ENCODE peak calls at places on chromosome 10, in five cellular contexts. P is natural killer cell, B is Calu3, E is neural progenitor cell, A is GM13977. V is an unnamed sample.
A peak's percentile ranks its signal among the peaks of the same experiment; 100 is the strongest.

GRCh38 chr10:2972216-2972615 is 95.1 kb upstream of the PFKP start:
- DNase-seq in B (no peak), A (no peak), P (no peak), E (peak; percentile 60), V (no peak)

GRCh38 chr10:110078317-110078716 is 70.5 kb downstream of the ADD3 start:
- DNase-seq in A (no peak), P (no peak), E (no peak), B (no peak), V (no peak)

GRCh38 chr10:35387768-35388167 is 51.5 kb downstream of the CCNY start:
- DNase-seq in A (no peak), E (no peak), B (peak; percentile 44), P (no peak), V (no peak)

GRCh38 chr10:18608581-18608980 is 42.8 kb downstream of the NSUN6 start:
- DNase-seq in P (no peak), A (no peak), B (no peak), E (no peak), V (no peak)

GRCh38 chr10:86520871-86521619 is 547 bp downstream of the WAPL start:
- DNase-seq in A (peak; percentile 67), B (peak; percentile 37), P (peak; percentile 39), E (peak; percentile 71), V (peak; percentile 84)

GRCh38 chr10:91197044-91197651 is 23.3 kb upstream of the PCGF5 start:
- DNase-seq in P (no peak), A (no peak), E (peak; percentile 4), B (no peak), V (no peak)

GRCh38 chr10:22054946-22055345 is 51.4 kb upstream of the DNAJC1 start:
- DNase-seq in E (no peak), A (no peak), B (no peak), P (no peak), V (no peak)

GRCh38 chr10:130138479-130138866 is 2.3 kb downstream of the GLRX3 start:
- DNase-seq in P (no peak), E (no peak), B (peak; percentile 34), A (no peak), V (no peak)

GRCh38 chr10:659710-660141 is 29.7 kb downstream of the DIP2C start:
- DNase-seq in P (no peak), B (no peak), A (no peak), E (no peak), V (peak; percentile 5)

GRCh38 chr10:48634198-48634983 is 29.5 kb upstream of the ARHGAP22 start:
- DNase-seq in B (no peak), A (no peak), E (no peak), P (no peak), V (no peak)

GRCh38 chr10:72846225-72846624 is 47.3 kb upstream of the OIT3 start:
- DNase-seq in A (no peak), B (peak; percentile 66), P (no peak), E (no peak), V (no peak)

GRCh38 chr10:118870467-118871243 is 115.9 kb upstream of the CACUL1 start:
- DNase-seq in P (no peak), B (peak; percentile 33), A (no peak), E (peak; percentile 12), V (peak; percentile 66)

GRCh38 chr10:80596391-80597257 is 58.9 kb downstream of the SH2D4B start:
- DNase-seq in A (no peak), B (peak; percentile 52), E (peak; percentile 57), P (no peak), V (peak; percentile 76)

GRCh38 chr10:69160809-69161225 is 19.2 kb upstream of the SUPV3L1 start:
- DNase-seq in P (no peak), E (no peak), B (no peak), A (no peak), V (no peak)

GRCh38 chr10:13268841-13269240 is 31.0 kb downstream of the PHYH start:
- DNase-seq in A (no peak), P (no peak), B (no peak), E (peak; percentile 62), V (peak; percentile 55)

GRCh38 chr10:127450644-127451043 is 98.5 kb upstream of the NPS start:
- DNase-seq in E (no peak), A (no peak), B (no peak), P (no peak), V (no peak)

GRCh38 chr10:23155166-23155565 is 36.9 kb upstream of the PTF1A start:
- DNase-seq in E (no peak), P (no peak), A (no peak), B (no peak), V (no peak)

GRCh38 chr10:96765406-96766240 is 45.3 kb upstream of the PIK3AP1 start:
- DNase-seq in E (peak; percentile 52), P (peak; percentile 73), B (peak; percentile 75), A (peak; percentile 74), V (peak; percentile 65)

GRCh38 chr10:35409094-35409582 is 72.8 kb downstream of the CCNY start:
- DNase-seq in B (no peak), E (no peak), P (no peak), A (no peak), V (no peak)

GRCh38 chr10:132961-133898 is 2.0 kb upstream of the ZMYND11 start:
- DNase-seq in E (peak; percentile 18), P (no peak), B (no peak), A (no peak), V (no peak)

GRCh38 chr10:103395754-103396066 is 565 bp downstream of the ATP5MK start:
- DNase-seq in E (peak; percentile 44), B (no peak), P (no peak), A (peak; percentile 18), V (peak; percentile 60)

GRCh38 chr10:121531830-121532178 is 66.4 kb downstream of the FGFR2 start:
- DNase-seq in A (no peak), E (no peak), B (no peak), P (no peak), V (no peak)

GRCh38 chr10:121527690-121528089 is 70.6 kb downstream of the FGFR2 start:
- DNase-seq in B (no peak), E (peak; percentile 67), P (no peak), A (no peak), V (peak; percentile 79)

GRCh38 chr10:121531076-121531829 is 67.0 kb downstream of the FGFR2 start:
- DNase-seq in A (no peak), B (peak; percentile 42), E (peak; percentile 42), P (no peak), V (no peak)

GRCh38 chr10:121532465-121532864 is 65.8 kb downstream of the FGFR2 start:
- DNase-seq in E (peak; percentile 23), B (no peak), P (no peak), A (no peak), V (no peak)

GRCh38 chr10:121530481-121531075 is 67.7 kb downstream of the FGFR2 start:
- DNase-seq in P (no peak), A (no peak), B (no peak), E (no peak), V (no peak)
- TF ChIP-seq CTCF in P (no peak), A (no peak), B (no peak), E (no peak), V (no peak)

DNA sequence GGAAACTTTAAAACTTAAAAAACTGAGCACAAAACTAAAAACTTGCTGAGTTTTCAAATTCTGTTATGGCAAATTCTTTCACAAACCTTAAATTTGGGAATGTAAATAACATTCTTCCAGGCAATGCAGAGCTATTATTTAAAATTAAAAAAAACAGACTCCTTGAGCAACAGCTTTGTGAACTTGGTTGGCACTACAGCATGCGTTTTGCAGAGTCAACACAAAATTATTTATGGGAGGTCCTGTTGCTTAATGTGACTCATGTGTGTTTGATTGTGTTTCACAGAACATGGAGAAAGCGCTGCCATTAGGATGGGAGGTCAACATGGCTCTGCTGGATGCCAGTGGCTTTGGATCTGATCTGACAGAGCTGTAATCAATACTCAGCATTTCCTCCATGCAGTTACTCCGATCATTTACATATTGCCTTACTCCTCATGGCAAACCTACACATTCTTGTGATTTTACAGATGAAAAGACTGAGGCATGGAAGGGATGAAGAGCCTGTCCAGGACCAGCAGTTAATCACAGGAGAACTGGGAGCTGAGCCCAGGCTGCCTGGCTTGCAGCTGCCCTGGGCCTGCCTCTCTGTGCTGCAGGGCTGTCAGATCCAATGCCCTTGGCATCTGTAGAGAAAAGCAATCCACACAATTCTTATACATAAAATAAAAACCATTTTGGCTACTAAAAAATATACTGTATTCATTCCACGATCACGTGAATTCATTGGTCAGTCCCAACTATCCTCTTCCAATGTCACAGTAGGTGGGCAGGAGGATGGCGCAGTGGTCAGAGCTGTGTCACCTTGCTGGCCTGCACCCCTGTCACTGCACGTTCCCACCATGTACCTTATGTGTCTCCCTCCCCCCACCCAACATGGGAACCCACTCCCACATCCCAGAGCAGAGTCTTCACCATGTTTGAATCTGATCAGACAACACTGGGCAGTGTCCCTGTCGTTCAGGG is 200.9 kb downstream of the CXCL12 start:
- DNase-seq in E (no peak), B (no peak), A (no peak), P (no peak), V (no peak)
- TF ChIP-seq CTCF in E (no peak), B (no peak), A (no peak), P (no peak), V (no peak)

GRCh38 chr10:101322266-101323151 is 31.5 kb upstream of the BTRC start:
- DNase-seq in P (no peak), E (peak; percentile 65), B (no peak), A (no peak), V (no peak)

GRCh38 chr10:101321073-101321472 is 32.9 kb upstream of the BTRC start:
- DNase-seq in P (no peak), B (no peak), E (peak; percentile 31), A (no peak), V (no peak)

GRCh38 chr10:101329341-101330032 is 24.5 kb upstream of the BTRC start:
- DNase-seq in P (no peak), A (no peak), B (no peak), E (no peak), V (no peak)

GRCh38 chr10:101319241-101319915 is 34.6 kb upstream of the BTRC start:
- DNase-seq in B (no peak), E (peak; percentile 75), P (no peak), A (no peak), V (peak; percentile 53)

DNA sequence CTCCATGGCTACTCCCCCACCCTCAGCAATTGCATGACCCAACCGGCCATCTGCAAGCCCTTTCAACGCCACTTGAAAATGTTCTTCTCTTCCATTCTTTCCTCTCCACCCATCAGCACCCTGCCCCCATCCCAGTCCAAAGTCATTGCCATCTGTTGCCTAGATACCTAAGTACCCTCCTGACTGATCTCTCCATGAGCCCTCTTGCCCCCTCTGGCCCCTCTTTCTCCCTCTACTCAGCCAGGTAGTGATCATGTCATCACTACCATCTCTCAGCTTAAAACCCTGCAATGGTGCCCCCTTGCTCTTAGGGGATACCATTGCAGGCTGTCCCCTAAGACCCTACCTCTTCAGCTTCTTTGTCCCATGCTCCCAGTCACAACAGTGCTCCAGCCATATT is 30.5 kb upstream of the BTRC start:
- DNase-seq in B (no peak), P (no peak), A (no peak), E (no peak), V (peak; percentile 52)
- TF ChIP-seq CTCF in B (no peak), P (no peak), A (no peak), E (peak; percentile 33), V (peak; percentile 46)

DNA sequence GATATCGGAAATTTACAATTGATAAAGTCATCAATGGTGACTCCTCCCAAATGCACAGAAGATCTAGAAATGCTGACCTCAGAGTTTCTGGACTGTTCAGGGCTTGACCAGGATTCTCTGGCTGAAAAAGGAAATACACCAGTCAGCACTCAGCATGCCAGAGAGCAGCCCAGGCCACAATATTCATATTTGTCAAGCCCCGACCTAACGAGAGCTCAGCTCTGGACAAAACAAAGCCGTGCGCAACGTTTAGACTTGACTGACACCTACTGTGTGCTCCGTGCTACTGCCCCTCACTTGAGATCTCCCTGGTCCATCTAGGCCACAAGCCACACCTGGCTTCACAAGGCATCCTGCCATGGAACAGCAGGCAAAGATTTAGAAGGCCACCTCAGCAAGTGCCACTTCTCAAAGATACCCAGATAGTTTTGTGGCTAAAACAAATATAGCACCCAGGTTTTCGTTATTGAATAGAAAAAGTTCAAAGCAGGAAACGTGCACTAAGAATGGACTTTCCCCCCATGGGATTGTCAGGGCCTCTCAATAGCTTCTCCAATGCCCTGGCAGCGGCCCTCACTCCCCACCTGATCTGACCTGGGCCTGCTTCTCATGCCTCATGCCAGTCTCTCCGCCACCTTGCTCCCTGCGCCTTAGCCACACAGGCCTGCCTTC is 218.3 kb downstream of the FAM107B start:
- DNase-seq in P (peak; percentile 58), A (peak; percentile 63), B (peak; percentile 61), E (peak; percentile 65), V (peak; percentile 75)
- TF ChIP-seq CTCF in P (peak; percentile 56), A (peak; percentile 61), B (peak; percentile 33), E (peak; percentile 50), V (peak; percentile 70)